ENCODE peak calls at places on chromosomes 12 and 14, in nine cellular contexts. W is upper lobe of right lung, Q is HCT116, I is adrenal gland, J is psoas muscle, Y is BE2C, D is heart left ventricle, S is PC-9, L is mammary epithelial cell. B is an unnamed sample.
A peak's percentile ranks its signal among the peaks of the same experiment; 100 is the strongest.

GRCh38 chr12:131092911-131093901 is 139.5 kb downstream of the ADGRD1 start:
- DNase-seq in Y (peak; percentile 6), J (peak; percentile 36), S (no peak), D (no peak), I (no peak), W (peak; percentile 51), L (peak; percentile 1), Q (no peak), B (no peak)

GRCh38 chr14:32657081-32657480 is 281.6 kb upstream of the NPAS3 start:
- DNase-seq in Y (no peak), W (no peak), D (peak; percentile 32), I (peak; percentile 75), L (peak; percentile 62), Q (no peak), S (no peak), J (no peak), B (no peak)

GRCh38 chr14:100620437-100621100 is 33.4 kb upstream of the BEGAIN start:
- DNase-seq in S (no peak), W (peak; percentile 26), Q (no peak), L (no peak), Y (peak; percentile 79), I (no peak), D (no peak), J (no peak), B (no peak)

GRCh38 chr14:51209457-51209856 is 30.6 kb upstream of the TMX1 start:
- DNase-seq in L (no peak), J (no peak), S (no peak), D (no peak), Q (no peak), Y (peak; percentile 65), I (no peak), W (no peak), B (no peak)

GRCh38 chr14:76007852-76008251 is 22.3 kb downstream of the IFT43 start:
- DNase-seq in L (no peak), Q (no peak), S (no peak), W (no peak), Y (no peak), D (no peak), J (no peak), I (no peak), B (no peak)

GRCh38 chr14:93132472-93133065 is 16.8 kb upstream of the ITPK1 start:
- DNase-seq in D (peak; percentile 54), J (no peak), S (no peak), L (no peak), Y (peak; percentile 58), Q (no peak), I (peak; percentile 76), W (no peak), B (no peak)

GRCh38 chr12:25558566-25558965 is 5.5 kb upstream of the LMNTD1 start:
- DNase-seq in I (no peak), D (no peak), L (peak; percentile 63), S (no peak), Q (no peak), Y (no peak), J (no peak), W (no peak), B (no peak)

GRCh38 chr12:121038861-121039654 is at the start of gene OASL:
- DNase-seq in W (peak; percentile 76), J (no peak), Q (no peak), S (peak; percentile 49), Y (no peak), D (peak; percentile 32), L (peak; percentile 88), I (peak; percentile 54), B (no peak)

GRCh38 chr12:13079440-13079906 is 24.0 kb downstream of the GSG1 start:
- DNase-seq in W (no peak), Q (no peak), S (no peak), I (no peak), D (no peak), L (no peak), J (no peak), Y (no peak), B (no peak)

GRCh38 chr12:106030210-106031175 is 108.3 kb downstream of the NUAK1 start:
- DNase-seq in Q (no peak), S (peak; percentile 53), J (no peak), L (no peak), I (no peak), D (no peak), Y (no peak), W (no peak), B (no peak)

GRCh38 chr12:106631150-106631549 is 48.3 kb downstream of the RFX4 start:
- DNase-seq in J (no peak), D (no peak), L (no peak), Q (no peak), W (no peak), I (no peak), Y (no peak), S (no peak), B (no peak)

GRCh38 chr12:52074006-52074405 is 4.2 kb downstream of the ATG101 start:
- DNase-seq in D (no peak), L (no peak), W (no peak), J (no peak), I (peak; percentile 38), Y (peak; percentile 92), S (no peak), Q (no peak), B (no peak)

GRCh38 chr12:58889557-58889956 is 30.7 kb downstream of the LRIG3 start:
- DNase-seq in W (no peak), S (no peak), L (no peak), Y (no peak), J (no peak), D (no peak), I (no peak), Q (no peak), B (no peak)

GRCh38 chr14:90624228-90624627 is 192.0 kb downstream of the TTC7B start:
- DNase-seq in W (peak; percentile 74), S (peak; percentile 55), J (peak; percentile 91), D (peak; percentile 76), L (peak; percentile 75), Y (no peak), I (peak; percentile 92), Q (peak; percentile 42), B (no peak)

GRCh38 chr14:61584258-61584657 is 111.1 kb upstream of the HIF1A start:
- DNase-seq in S (no peak), Y (no peak), D (no peak), Q (no peak), L (peak; percentile 76), I (no peak), W (no peak), J (no peak), B (no peak)

GRCh38 chr12:85784096-85784720 is 52.0 kb downstream of the RASSF9 start:
- DNase-seq in I (no peak), Y (no peak), D (no peak), S (peak; percentile 10), J (no peak), W (no peak), Q (peak; percentile 33), L (peak; percentile 68), B (peak; percentile 7)
- H3K4me3 ChIP-seq in I (no peak overlapping the region), Y (no peak overlapping the region), D (no peak overlapping the region), S (no peak overlapping the region), J (no peak overlapping the region), W (no peak overlapping the region), Q (no peak overlapping the region), L (no peak overlapping the region), B (no peak overlapping the region)

DNA sequence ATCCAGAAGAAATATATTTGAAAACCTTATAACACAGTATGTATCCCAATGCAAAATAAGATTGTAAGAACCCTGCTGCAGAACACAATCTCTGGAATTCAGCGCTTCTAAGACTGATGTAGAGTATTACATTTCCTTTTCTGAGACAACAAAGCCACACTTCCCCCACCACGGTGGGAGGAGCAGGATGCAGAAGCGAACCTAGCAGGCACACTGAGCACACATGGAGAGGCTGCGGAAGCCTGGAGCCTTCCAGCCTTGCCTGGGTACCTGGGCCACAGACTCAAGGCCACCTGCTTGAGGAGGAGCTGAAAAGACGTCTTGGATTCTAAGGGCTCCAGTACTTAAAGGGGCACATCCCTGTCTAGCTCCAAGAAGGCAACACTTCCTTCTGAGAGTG is 46.4 kb downstream of the TCHP start:
- DNase-seq in J (no peak), I (no peak), Q (no peak), L (no peak), S (no peak), W (no peak), Y (no peak), D (no peak), B (no peak)
- H3K4me1 ChIP-seq in J (peaks cover 43% of the 10 kb centered on the region), I (peaks cover 22% of the 10 kb centered on the region), Q (peaks cover 17% of the 10 kb centered on the region), L (peaks cover 8% of the 10 kb centered on the region), S (peaks cover 17% of the 10 kb centered on the region), W (peaks cover 29% of the 10 kb centered on the region), Y (no peaks in the 10 kb centered on the region), D (peaks cover 65% of the 10 kb centered on the region), B (no peaks in the 10 kb centered on the region)

DNA sequence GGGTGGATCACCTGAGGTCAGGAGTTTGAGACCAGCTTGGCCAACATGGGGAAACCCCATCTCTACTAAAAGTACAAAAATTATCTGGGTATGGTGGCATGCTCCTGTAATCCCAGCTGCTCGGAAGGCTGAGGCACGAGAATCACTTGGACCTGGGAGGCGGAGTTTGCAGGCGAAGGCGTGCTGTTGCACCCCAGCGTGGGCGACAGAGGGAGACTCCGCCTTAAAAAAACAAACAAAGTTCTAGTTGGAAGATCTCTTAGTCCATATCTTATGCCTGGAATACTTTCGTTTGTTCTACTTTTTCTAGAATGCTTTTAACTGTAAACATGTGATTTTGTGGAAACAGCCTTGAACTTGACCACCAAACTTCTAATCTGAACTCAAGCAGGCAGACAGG is 38.7 kb downstream of the PPHLN1 start:
- DNase-seq in S (no peak), L (no peak), Q (no peak), W (no peak), D (no peak), I (no peak), J (no peak), Y (no peak), B (no peak)
- TF ChIP-seq CTCF in S (no peak), L (no peak), Q (no peak), W (no peak), D (no peak), I (no peak), J (no peak), Y (no peak), B (no peak)

GRCh38 chr12:91180162-91180561 is 2.5 kb downstream of the DCN start:
- DNase-seq in S (no peak), D (no peak), J (no peak), I (no peak), W (no peak), L (no peak), Q (no peak), Y (no peak), B (no peak)

GRCh38 chr12:91181053-91181452 is 1.6 kb downstream of the DCN start:
- DNase-seq in D (no peak), Q (no peak), J (no peak), L (no peak), Y (no peak), W (no peak), S (no peak), I (no peak), B (no peak)

GRCh38 chr12:91178801-91179200 is 3.8 kb downstream of the DCN start:
- DNase-seq in J (no peak), D (no peak), Q (no peak), W (no peak), L (no peak), S (no peak), I (no peak), Y (no peak), B (no peak)

GRCh38 chr12:91179315-91179714 is 3.3 kb downstream of the DCN start:
- DNase-seq in Y (no peak), Q (no peak), L (no peak), D (no peak), S (no peak), W (no peak), I (peak; percentile 21), J (no peak), B (no peak)

DNA sequence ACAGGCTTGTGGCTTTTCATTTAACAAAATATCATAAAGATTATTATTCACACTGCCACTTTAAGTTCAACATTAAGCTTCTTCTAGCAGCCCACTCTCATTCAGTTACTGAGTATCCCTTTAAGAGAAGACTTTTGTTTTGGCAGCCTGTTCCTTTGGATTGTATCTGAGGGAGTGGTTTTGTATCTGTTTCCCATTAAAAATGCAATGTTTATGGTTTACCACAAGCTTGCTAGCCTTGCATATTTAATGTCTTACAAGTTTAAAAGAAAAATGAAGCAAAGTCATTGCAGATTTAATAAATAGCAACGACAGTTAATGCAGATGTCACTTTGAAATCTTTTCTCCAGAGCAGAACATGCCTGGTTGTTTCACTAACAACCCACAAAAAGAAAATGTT is 2.0 kb downstream of the DCN start:
- DNase-seq in J (no peak), D (no peak), Y (no peak), Q (no peak), W (no peak), I (no peak), L (no peak), S (no peak), B (no peak)
- H3K4me3 ChIP-seq in J (peak overlapping the region; percentile 45), D (peak overlapping the region; percentile 17), Y (peak overlapping the region; percentile 34), Q (no peak overlapping the region), W (peak overlapping the region; percentile 42), I (no peak overlapping the region), L (no peak overlapping the region), S (no peak overlapping the region), B (no peak overlapping the region)